ENCODE peak calls at places on chromosomes 4 and X, in seven cellular contexts. V is uterus, F is HFFc6, M is OCI-LY7, T is lower leg skin, X is glutamatergic neuron, E is endothelial cell. B is an unnamed sample.

GRCh38 chr4:119139822-119140252 is 4.2 kb downstream of the MYOZ2 start:
- DNase-seq in F (no peak), X (no peak), M (peak), V (no peak), T (no peak), E (no peak), B (no peak)

GRCh38 chrX:132086717-132087116 is 41.1 kb downstream of the FRMD7 start:
- DNase-seq in V (no peak), M (no peak), E (no peak), F (peak), T (no peak), X (no peak), B (no peak)

GRCh38 chrX:23662853-23663252 is 4.4 kb upstream of the PRDX4 start:
- DNase-seq in V (no peak), F (peak), X (no peak), E (no peak), M (no peak), T (no peak), B (no peak)

GRCh38 chrX:11665144-11666040 is at the start of gene ARHGAP6:
- DNase-seq in M (no peak), V (peak), X (peak), T (peak), F (no peak), E (peak), B (no peak)

GRCh38 chr4:10154241-10154640 is 37.6 kb upstream of the WDR1 start:
- DNase-seq in T (no peak), V (no peak), M (no peak), E (no peak), X (no peak), F (no peak), B (no peak)

GRCh38 chr4:152939655-152940054 is 3.5 kb downstream of the FHDC1 start:
- DNase-seq in X (no peak), E (no peak), V (no peak), F (no peak), M (no peak), T (no peak), B (no peak)

GRCh38 chr4:107896158-107896645 is 35.1 kb upstream of the CYP2U1 start:
- DNase-seq in V (no peak), M (no peak), E (no peak), F (peak), X (no peak), T (no peak), B (no peak)

GRCh38 chr4:56129431-56129861 is 180.7 kb downstream of the CEP135 start:
- DNase-seq in T (no peak), V (no peak), E (peak), X (no peak), M (peak), F (no peak), B (no peak)

GRCh38 chr4:89757154-89757723 is 79.7 kb downstream of the SNCA start:
- DNase-seq in T (no peak), X (no peak), F (no peak), E (no peak), V (no peak), M (no peak), B (no peak)

GRCh38 chr4:1604706-1605205 is 79.4 kb downstream of the FAM53A start:
- DNase-seq in T (no peak), F (no peak), X (peak), E (no peak), V (no peak), M (peak), B (no peak)

GRCh38 chr4:15142201-15142600 is 139.9 kb downstream of the CPEB2 start:
- DNase-seq in M (no peak), T (no peak), E (no peak), V (no peak), X (no peak), F (no peak), B (no peak)

GRCh38 chr4:19961092-19961491 is 290.6 kb upstream of the SLIT2 start:
- DNase-seq in M (no peak), T (no peak), F (peak), V (no peak), E (no peak), X (no peak), B (no peak)

GRCh38 chr4:101414496-101414895 is 67.2 kb upstream of the PPP3CA start:
- DNase-seq in M (no peak), F (no peak), T (no peak), V (no peak), E (no peak), X (no peak), B (no peak)
- TF ChIP-seq CTCF in M (no peak), F (no peak), T (no peak), V (no peak), E (no peak), X (no peak), B (no peak)

GRCh38 chrX:115958687-115959359 is 211.7 kb upstream of the AGTR2 start:
- DNase-seq in T (no peak), X (no peak), F (no peak), E (no peak), M (no peak), V (no peak), B (no peak)

GRCh38 chrX:115952417-115953092 is 218.0 kb upstream of the AGTR2 start:
- DNase-seq in T (no peak), X (no peak), E (no peak), V (no peak), M (no peak), F (no peak), B (no peak)

GRCh38 chrX:115960440-115961084 is 210.0 kb upstream of the AGTR2 start:
- DNase-seq in X (no peak), F (no peak), E (no peak), T (no peak), M (no peak), V (no peak), B (no peak)

GRCh38 chrX:115957862-115958490 is 212.6 kb upstream of the AGTR2 start:
- DNase-seq in X (no peak), V (no peak), F (no peak), M (no peak), T (no peak), E (no peak), B (no peak)
- TF ChIP-seq CTCF in X (no peak), V (no peak), F (no peak), M (no peak), T (no peak), E (no peak), B (no peak)

DNA sequence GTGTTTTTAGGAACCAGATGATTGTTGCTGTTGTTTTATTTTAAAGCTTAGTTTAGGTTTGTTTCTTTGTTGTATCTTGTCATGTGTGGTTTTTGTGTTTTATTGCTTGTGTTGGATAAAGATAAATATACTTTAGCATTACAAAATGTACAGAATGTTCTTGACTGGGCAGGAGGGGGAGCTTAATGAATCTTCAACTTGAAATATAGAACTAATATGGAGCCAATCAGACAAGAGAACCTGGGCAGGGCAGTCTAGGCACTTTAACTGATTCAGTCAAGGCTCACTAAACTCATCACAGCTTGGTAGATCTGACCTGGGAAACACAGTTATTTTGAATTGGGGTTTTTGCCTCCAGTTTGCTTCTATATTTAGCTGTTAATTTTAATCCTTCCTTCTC is 304.2 kb downstream of the ARHGAP24 start:
- DNase-seq in M (peak), X (no peak), T (no peak), F (peak), V (no peak), E (no peak), B (no peak)
- TF ChIP-seq CTCF in M (no peak), X (no peak), T (no peak), F (no peak), V (no peak), E (no peak), B (no peak)

DNA sequence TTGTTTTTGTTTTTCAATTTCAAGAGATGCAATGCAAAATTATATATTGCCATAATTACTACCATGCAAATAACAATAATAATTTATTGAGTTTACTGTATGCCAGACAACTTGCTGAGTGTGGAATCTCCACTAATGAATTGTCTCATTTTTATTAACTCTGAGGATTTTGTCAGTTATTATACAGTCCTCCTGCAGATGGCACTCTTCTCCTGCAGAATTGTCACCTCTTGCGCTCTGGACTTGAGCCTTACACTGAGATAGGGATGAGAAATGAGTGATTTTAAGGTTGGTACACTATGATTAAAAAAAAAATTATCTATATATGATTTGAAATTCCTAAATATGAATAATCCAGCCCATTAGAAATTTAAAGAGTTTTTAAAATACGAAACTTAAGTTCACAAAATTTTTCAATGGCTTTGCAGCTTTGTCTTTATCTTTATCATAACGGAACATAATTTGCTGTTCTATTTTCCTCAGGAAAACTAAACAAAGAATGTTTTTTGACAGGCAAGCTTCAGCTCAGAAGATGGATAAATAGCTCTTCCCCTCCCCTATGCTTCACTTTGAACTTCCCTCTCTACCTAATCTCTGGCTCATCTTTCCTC is 12.7 kb upstream of the PAQR3 start:
- DNase-seq in E (peak), T (no peak), X (no peak), M (peak), F (peak), V (no peak), B (no peak)
- TF ChIP-seq CTCF in E (peak), T (peak), X (peak), M (peak), F (peak), V (peak), B (no peak)

GRCh38 chr4:24793219-24794005 is 2.0 kb upstream of the SOD3 start:
- DNase-seq in F (peak), E (no peak), X (no peak), T (no peak), M (no peak), V (no peak), B (no peak)
- TF ChIP-seq CTCF in F (peak), E (peak), X (peak), T (no peak), M (peak), V (peak), B (no peak)

GRCh38 chr4:5708171-5708828 is at the start of gene EVC2:
- DNase-seq in F (no peak), T (no peak), E (peak), X (peak), M (no peak), V (peak), B (peak)
- TF ChIP-seq CTCF in F (no peak), T (no peak), E (no peak), X (no peak), M (no peak), V (no peak), B (no peak)